ENCODE peak calls at places on chromosomes 11 and 22, in six cellular contexts. D, X, Y, S, A and K are unnamed samples.

GRCh38 chr22:43343262-43343988 is at the start of gene SCUBE1:
- DNase-seq in D (peak), X (peak), Y (peak), S (peak), A (no peak), K (peak)

GRCh38 chr22:39663751-39664150 is 93.2 kb downstream of the CACNA1I start:
- DNase-seq in D (no peak), X (peak), Y (no peak), S (no peak), A (no peak), K (no peak)

GRCh38 chr22:41532908-41533825 is 11.1 kb downstream of the POLR3H start:
- DNase-seq in D (no peak), X (peak), Y (peak), S (peak), A (peak), K (peak)

GRCh38 chr22:17120281-17120680 is 879 bp downstream of the TMEM121B start:
- DNase-seq in D (peak), X (peak), Y (peak), S (peak), A (peak), K (peak)

GRCh38 chr11:47378011-47378835 is at the start of gene SPI1:
- DNase-seq in D (peak), X (peak), Y (no peak), S (peak), A (no peak), K (no peak)

GRCh38 chr11:122463530-122463929 is 192.0 kb upstream of the UBASH3B start:
- DNase-seq in D (no peak), X (no peak), Y (no peak), S (no peak), A (no peak), K (no peak)

GRCh38 chr11:36333468-36333867 is 37.4 kb downstream of the PRR5L start:
- DNase-seq in D (no peak), X (no peak), Y (no peak), S (no peak), A (peak), K (peak)

GRCh38 chr11:103926990-103927389 is 109.5 kb upstream of the DDI1 start:
- DNase-seq in D (no peak), X (no peak), Y (no peak), S (no peak), A (no peak), K (no peak)

GRCh38 chr11:14908214-14908880 is 16.3 kb upstream of the CYP2R1 start:
- DNase-seq in D (no peak), X (no peak), Y (no peak), S (no peak), A (peak), K (peak)

GRCh38 chr11:64874841-64875240 is 3.6 kb downstream of the EHD1 start:
- DNase-seq in D (no peak), X (no peak), Y (no peak), S (no peak), A (no peak), K (no peak)

GRCh38 chr11:64875369-64876225 is 2.8 kb downstream of the EHD1 start:
- DNase-seq in D (peak), X (no peak), Y (no peak), S (no peak), A (no peak), K (no peak)

GRCh38 chr11:64876226-64876750 is 2.1 kb downstream of the EHD1 start:
- DNase-seq in D (peak), X (no peak), Y (no peak), S (no peak), A (no peak), K (no peak)

GRCh38 chr11:64872790-64873488 is 5.5 kb downstream of the EHD1 start:
- DNase-seq in D (peak), X (no peak), Y (no peak), S (no peak), A (no peak), K (no peak)

DNA sequence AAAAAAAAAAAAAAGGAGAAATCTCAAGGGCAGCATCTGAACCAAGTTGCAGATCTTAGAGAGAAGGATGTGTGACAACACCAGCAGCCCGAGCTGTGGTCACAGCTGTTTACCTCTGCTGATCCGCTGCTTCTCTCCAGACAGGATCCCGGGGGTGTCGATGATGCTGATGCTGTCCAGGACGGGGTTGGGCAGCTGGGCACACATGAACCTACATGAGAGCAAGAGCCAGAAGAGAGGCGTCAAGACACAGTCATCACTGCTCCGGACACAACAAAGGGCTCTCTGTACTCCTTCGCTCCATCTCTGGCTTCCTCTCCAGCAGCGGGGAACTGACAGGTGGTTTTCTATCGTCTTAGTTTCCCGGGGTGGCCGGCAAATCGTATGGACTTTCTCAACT is 4.1 kb downstream of the EHD1 start:
- DNase-seq in D (no peak), X (no peak), Y (no peak), S (no peak), A (peak), K (no peak)
- H3K4me3 ChIP-seq in D (no peak), X (peak), Y (peak), S (peak), A (no peak), K (no peak)

GRCh38 chr11:79160786-79161403 is 279.9 kb downstream of the TENM4 start:
- DNase-seq in D (no peak), X (no peak), Y (no peak), S (no peak), A (no peak), K (peak)
- TF ChIP-seq CTCF in D (no peak), X (no peak), Y (no peak), S (peak), A (no peak), K (peak)

DNA sequence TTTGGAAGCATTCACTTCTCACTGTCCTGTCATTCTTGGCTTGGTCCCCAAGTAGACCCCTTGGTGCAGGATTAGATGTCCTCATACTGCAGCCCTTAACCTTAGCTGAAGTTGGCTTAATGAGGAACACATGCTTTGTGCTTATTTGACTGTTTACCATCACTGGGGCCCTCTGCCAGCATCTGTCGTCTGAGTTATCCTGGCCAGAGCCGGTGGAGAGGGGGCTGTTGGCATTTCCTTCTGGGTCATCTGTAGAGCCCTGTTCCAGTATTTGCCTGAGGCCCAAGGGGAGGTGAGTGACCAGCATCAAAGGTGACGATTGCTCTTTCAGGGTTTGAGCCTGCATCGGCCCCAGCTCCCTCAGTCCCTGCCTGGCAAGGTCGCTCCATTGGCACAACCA is 126.4 kb upstream of the RASSF10 start:
- DNase-seq in D (no peak), X (no peak), Y (no peak), S (no peak), A (no peak), K (no peak)
- H3K4me3 ChIP-seq in D (no peak), X (no peak), Y (no peak), S (no peak), A (no peak), K (no peak)

DNA sequence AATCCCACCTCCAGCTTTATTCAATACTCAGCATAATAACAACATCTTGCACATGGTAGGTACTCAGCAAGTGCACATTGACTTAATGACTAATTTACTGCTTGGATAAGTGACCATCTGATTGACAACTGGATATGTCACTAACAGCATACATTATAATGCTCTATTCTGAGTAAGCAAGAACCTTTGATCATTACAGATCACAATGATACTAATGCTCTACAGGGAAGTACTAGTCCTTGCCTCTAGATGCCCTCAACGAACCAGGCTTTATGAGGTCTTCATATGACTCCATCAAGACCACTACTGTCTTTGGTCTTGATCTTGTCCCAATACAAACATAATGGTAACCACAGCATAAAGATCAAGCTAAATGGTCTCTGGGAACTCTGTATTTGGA is 167.6 kb upstream of the MTMR2 start:
- DNase-seq in D (no peak), X (no peak), Y (no peak), S (no peak), A (peak), K (no peak)
- TF ChIP-seq CTCF in D (no peak), X (no peak), Y (peak), S (no peak), A (peak), K (no peak)

GRCh38 chr11:1864216-1864615 is 11.3 kb downstream of the LSP1 start:
- DNase-seq in D (peak), X (no peak), Y (no peak), S (peak), A (no peak), K (peak)
- H3K4me3 ChIP-seq in D (no peak), X (peak), Y (no peak), S (peak), A (no peak), K (peak)

GRCh38 chr22:19844423-19845368 is 10.0 kb downstream of the GNB1L start:
- DNase-seq in D (peak), X (peak), Y (no peak), S (peak), A (peak), K (peak)
- TF ChIP-seq CTCF in D (no peak), X (no peak), Y (no peak), S (no peak), A (no peak), K (no peak)

DNA sequence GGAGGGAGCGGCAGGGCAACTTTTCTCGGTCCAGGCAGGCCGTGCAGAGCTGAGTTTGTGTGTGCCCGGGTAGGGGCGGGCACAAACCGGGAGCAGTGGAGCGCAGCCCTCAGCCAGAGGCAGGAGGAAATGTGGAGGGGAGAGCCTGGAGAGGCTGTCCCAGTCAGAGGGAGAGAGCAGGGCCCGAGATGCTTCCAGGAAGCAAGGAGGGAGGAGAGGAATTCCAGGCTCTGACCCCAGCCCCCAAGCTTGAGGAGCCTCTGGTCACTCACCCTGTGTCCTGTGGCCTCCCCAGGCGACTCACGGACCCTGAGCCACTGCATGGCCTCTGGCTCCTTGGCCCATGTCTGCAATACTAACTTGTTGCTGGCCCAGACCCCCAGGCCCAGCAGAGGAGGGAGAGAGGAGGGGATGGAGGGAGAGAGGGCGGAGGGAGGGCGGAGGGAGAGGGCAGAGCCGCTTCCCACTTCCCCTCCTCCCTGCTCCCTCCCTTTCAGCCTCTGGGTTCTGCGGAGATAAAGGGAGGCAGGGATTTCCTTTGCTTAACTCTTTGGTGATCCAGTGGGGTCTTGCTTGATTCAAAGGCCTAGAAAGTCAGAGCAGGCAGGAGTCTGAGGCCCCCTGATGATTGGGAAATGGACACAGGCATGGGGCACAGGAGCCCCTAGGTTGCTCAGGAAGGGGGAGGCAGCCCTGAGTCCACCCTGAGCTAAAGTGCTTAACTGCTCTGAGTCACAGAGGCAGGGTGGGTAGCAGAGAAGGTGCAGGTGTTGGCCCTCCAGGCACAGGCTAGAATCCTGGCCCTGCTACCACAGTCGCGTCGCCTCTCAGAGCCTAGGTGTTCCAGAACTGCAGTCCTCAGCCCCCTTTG is at the start of gene C1QTNF6:
- DNase-seq in D (peak), X (peak), Y (no peak), S (peak), A (peak), K (peak)
- H3K4me3 ChIP-seq in D (no peak), X (peak), Y (no peak), S (peak), A (peak), K (peak)

GRCh38 chr22:37500745-37501144 is 14.6 kb upstream of the MFNG start:
- DNase-seq in D (no peak), X (no peak), Y (no peak), S (no peak), A (no peak), K (no peak)
- TF ChIP-seq CTCF in D (no peak), X (no peak), Y (no peak), S (no peak), A (no peak), K (no peak)

GRCh38 chr11:118659956-118660645 is 19.3 kb downstream of the TREH start:
- DNase-seq in D (no peak), X (no peak), Y (no peak), S (no peak), A (no peak), K (no peak)

GRCh38 chr11:118658372-118659313 is 20.8 kb downstream of the TREH start:
- DNase-seq in D (no peak), X (no peak), Y (no peak), S (no peak), A (no peak), K (no peak)

GRCh38 chr11:118660646-118661424 is 18.6 kb downstream of the TREH start:
- DNase-seq in D (no peak), X (no peak), Y (no peak), S (no peak), A (no peak), K (no peak)

GRCh38 chr11:118657709-118658108 is 21.7 kb downstream of the TREH start:
- DNase-seq in D (no peak), X (no peak), Y (no peak), S (no peak), A (no peak), K (no peak)

DNA sequence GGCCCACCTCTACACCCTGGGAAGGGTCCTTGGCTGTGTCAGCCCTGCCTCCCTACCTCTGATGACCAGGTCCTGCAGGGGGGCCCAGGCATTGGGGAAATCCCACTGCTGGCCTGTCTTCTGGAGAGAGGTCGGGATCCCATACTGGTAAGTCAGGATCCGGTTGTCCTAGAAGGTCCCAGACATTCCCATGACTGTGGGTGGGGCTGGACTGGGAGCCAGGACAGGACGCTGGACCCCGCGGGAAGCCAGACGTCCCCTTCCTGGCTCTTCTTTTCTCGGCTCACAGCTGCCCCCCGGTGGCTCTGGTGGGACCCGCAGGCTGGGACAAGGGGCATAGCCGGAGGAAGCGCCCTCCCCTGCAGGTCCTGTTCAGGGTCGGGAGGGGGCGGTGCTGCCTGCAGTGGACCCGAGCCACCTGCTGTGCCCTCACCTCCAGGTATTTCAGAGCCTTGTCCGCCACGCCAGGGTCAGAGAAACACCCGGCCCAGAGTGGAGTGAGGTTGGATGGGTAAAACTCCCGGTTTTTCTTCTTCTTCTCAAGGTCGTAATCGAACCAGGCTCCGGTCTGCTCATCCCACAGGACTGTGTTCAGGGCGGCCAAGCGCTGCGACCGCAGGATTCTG is 20.0 kb downstream of the TREH start:
- DNase-seq in D (peak), X (peak), Y (peak), S (peak), A (peak), K (peak)
- H3K4me3 ChIP-seq in D (no peak), X (no peak), Y (no peak), S (peak), A (no peak), K (no peak)

DNA sequence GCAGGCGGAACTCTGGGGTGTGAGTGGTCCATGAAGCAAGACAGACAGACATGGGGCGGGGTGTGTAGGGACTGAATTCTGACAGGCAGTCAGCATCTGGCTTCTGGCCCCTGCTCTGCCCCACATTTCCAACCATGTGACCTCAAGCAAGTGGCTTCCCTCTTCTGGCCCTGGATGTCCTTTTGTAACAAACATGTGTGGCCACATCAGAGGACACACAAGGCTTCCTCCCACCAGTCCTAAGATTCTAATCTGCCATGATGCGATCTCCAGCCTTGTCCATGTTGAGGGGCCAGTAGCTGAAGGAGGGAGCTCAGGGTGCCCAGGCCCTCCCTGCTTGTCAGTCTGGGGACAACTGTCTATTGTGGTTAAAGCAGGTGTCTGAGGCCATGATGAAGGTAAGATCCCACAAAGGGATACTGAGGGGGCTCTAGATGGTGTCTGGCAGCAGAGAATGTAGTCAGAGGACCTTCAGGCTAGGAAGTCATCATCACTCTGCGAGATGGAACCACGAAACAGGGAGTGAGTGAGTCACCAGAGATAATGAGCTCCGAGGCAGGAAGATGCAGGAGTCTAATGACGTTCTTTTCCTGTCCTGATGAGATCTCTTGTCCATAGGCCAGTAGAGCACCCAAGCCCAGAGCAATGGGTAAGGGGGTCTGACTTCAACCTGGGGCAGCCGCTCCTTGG is 27.4 kb downstream of the DRD2 start:
- DNase-seq in D (no peak), X (no peak), Y (no peak), S (no peak), A (peak), K (peak)
- TF ChIP-seq CTCF in D (no peak), X (no peak), Y (no peak), S (no peak), A (no peak), K (no peak)